ENCODE peak calls at places on chromosomes 4 and X, in seven cellular contexts. One of them, this sample, is unnamed.

GRCh38 chr4:8132400-8132799 is 26.2 kb downstream of the ABLIM2 start:
- DNase-seq in chondrocyte: no peak
- DNase-seq in heart right ventricle: peak
- DNase-seq in GM13977: no peak
- DNase-seq in mammary epithelial cell: no peak
- DNase-seq in fibroblast of the aortic adventitia: no peak
- DNase-seq in AG09319: no peak
- DNase-seq in this sample: no peak

GRCh38 chr4:124265701-124266100 is 446.8 kb downstream of the ANKRD50 start:
- DNase-seq in chondrocyte: no peak
- DNase-seq in heart right ventricle: no peak
- DNase-seq in GM13977: no peak
- DNase-seq in mammary epithelial cell: no peak
- DNase-seq in fibroblast of the aortic adventitia: peak
- DNase-seq in AG09319: no peak
- DNase-seq in this sample: no peak

GRCh38 chr4:127165971-127166370 is 466.8 kb upstream of the INTU start:
- DNase-seq in chondrocyte: no peak
- DNase-seq in heart right ventricle: no peak
- DNase-seq in GM13977: no peak
- DNase-seq in mammary epithelial cell: peak
- DNase-seq in fibroblast of the aortic adventitia: no peak
- DNase-seq in AG09319: no peak
- DNase-seq in this sample: no peak

GRCh38 chr4:71375494-71375893 is 36.7 kb downstream of the SLC4A4 start:
- DNase-seq in chondrocyte: no peak
- DNase-seq in heart right ventricle: no peak
- DNase-seq in GM13977: no peak
- DNase-seq in mammary epithelial cell: no peak
- DNase-seq in fibroblast of the aortic adventitia: no peak
- DNase-seq in AG09319: no peak
- DNase-seq in this sample: no peak

GRCh38 chr4:80071643-80072606 is 1.1 kb downstream of the ANTXR2 start:
- DNase-seq in chondrocyte: peak
- DNase-seq in heart right ventricle: peak
- DNase-seq in GM13977: peak
- DNase-seq in mammary epithelial cell: peak
- DNase-seq in fibroblast of the aortic adventitia: peak
- DNase-seq in AG09319: no peak
- DNase-seq in this sample: peak

GRCh38 chr4:116391020-116391419 is 694.4 kb downstream of the TRAM1L1 start:
- DNase-seq in chondrocyte: no peak
- DNase-seq in heart right ventricle: no peak
- DNase-seq in GM13977: no peak
- DNase-seq in mammary epithelial cell: no peak
- DNase-seq in fibroblast of the aortic adventitia: no peak
- DNase-seq in AG09319: no peak
- DNase-seq in this sample: no peak

GRCh38 chr4:174136013-174136412 is 147.5 kb downstream of the FBXO8 start:
- DNase-seq in chondrocyte: no peak
- DNase-seq in heart right ventricle: no peak
- DNase-seq in GM13977: no peak
- DNase-seq in mammary epithelial cell: no peak
- DNase-seq in fibroblast of the aortic adventitia: peak
- DNase-seq in AG09319: no peak
- DNase-seq in this sample: no peak

GRCh38 chr4:3465698-3466671 is 2.9 kb downstream of the DOK7 start:
- DNase-seq in chondrocyte: no peak
- DNase-seq in heart right ventricle: peak
- DNase-seq in GM13977: no peak
- DNase-seq in mammary epithelial cell: no peak
- DNase-seq in fibroblast of the aortic adventitia: no peak
- DNase-seq in AG09319: no peak
- DNase-seq in this sample: peak

GRCh38 chr4:52780206-52780605 is 29.0 kb upstream of the ERVMER34-1 start:
- DNase-seq in chondrocyte: no peak
- DNase-seq in heart right ventricle: no peak
- DNase-seq in GM13977: no peak
- DNase-seq in mammary epithelial cell: no peak
- DNase-seq in fibroblast of the aortic adventitia: peak
- DNase-seq in AG09319: peak
- DNase-seq in this sample: no peak

GRCh38 chr4:61740950-61741638 is 541.0 kb downstream of the ADGRL3 start:
- DNase-seq in chondrocyte: no peak
- DNase-seq in heart right ventricle: no peak
- DNase-seq in GM13977: no peak
- DNase-seq in mammary epithelial cell: no peak
- DNase-seq in fibroblast of the aortic adventitia: no peak
- DNase-seq in AG09319: no peak
- DNase-seq in this sample: no peak

GRCh38 chr4:122625156-122625555 is 4.3 kb upstream of the IL21 start:
- DNase-seq in chondrocyte: no peak
- DNase-seq in heart right ventricle: no peak
- DNase-seq in GM13977: no peak
- DNase-seq in mammary epithelial cell: no peak
- DNase-seq in fibroblast of the aortic adventitia: peak
- DNase-seq in AG09319: no peak
- DNase-seq in this sample: no peak

GRCh38 chrX:11341274-11342256 is 48.4 kb downstream of the AMELX start:
- DNase-seq in chondrocyte: no peak
- DNase-seq in heart right ventricle: peak
- DNase-seq in GM13977: peak
- DNase-seq in mammary epithelial cell: peak
- DNase-seq in fibroblast of the aortic adventitia: peak
- DNase-seq in AG09319: peak
- DNase-seq in this sample: no peak

GRCh38 chr4:59805176-59805575 is 1395.0 kb upstream of the ADGRL3 start:
- DNase-seq in chondrocyte: no peak
- DNase-seq in heart right ventricle: no peak
- DNase-seq in GM13977: no peak
- DNase-seq in mammary epithelial cell: no peak
- DNase-seq in fibroblast of the aortic adventitia: no peak
- DNase-seq in AG09319: no peak
- DNase-seq in this sample: no peak

GRCh38 chr4:93184093-93184492 is 644.5 kb upstream of the ATOH1 start:
- DNase-seq in chondrocyte: no peak
- DNase-seq in heart right ventricle: no peak
- DNase-seq in GM13977: no peak
- DNase-seq in mammary epithelial cell: no peak
- DNase-seq in fibroblast of the aortic adventitia: no peak
- DNase-seq in AG09319: no peak
- DNase-seq in this sample: no peak

GRCh38 chrX:107304141-107304540 is 97.7 kb downstream of the DNAAF6 start:
- DNase-seq in chondrocyte: no peak
- DNase-seq in heart right ventricle: no peak
- DNase-seq in GM13977: no peak
- DNase-seq in mammary epithelial cell: no peak
- DNase-seq in fibroblast of the aortic adventitia: no peak
- DNase-seq in AG09319: no peak
- DNase-seq in this sample: no peak

GRCh38 chrX:109732319-109732779 is 708 bp downstream of the ACSL4 start:
- DNase-seq in chondrocyte: no peak
- DNase-seq in heart right ventricle: no peak
- DNase-seq in GM13977: peak
- DNase-seq in mammary epithelial cell: peak
- DNase-seq in fibroblast of the aortic adventitia: peak
- DNase-seq in AG09319: no peak
- DNase-seq in this sample: no peak

GRCh38 chr4:165748321-165748720 is 124.7 kb upstream of the TLL1 start:
- DNase-seq in chondrocyte: no peak
- DNase-seq in heart right ventricle: no peak
- DNase-seq in GM13977: no peak
- DNase-seq in mammary epithelial cell: no peak
- DNase-seq in fibroblast of the aortic adventitia: no peak
- DNase-seq in AG09319: no peak
- DNase-seq in this sample: no peak

GRCh38 chrX:258291-259040 is 22.7 kb upstream of the PLCXD1 start:
- DNase-seq in chondrocyte: peak
- DNase-seq in heart right ventricle: no peak
- DNase-seq in GM13977: no peak
- DNase-seq in mammary epithelial cell: no peak
- DNase-seq in fibroblast of the aortic adventitia: no peak
- DNase-seq in AG09319: no peak
- DNase-seq in this sample: no peak

DNA sequence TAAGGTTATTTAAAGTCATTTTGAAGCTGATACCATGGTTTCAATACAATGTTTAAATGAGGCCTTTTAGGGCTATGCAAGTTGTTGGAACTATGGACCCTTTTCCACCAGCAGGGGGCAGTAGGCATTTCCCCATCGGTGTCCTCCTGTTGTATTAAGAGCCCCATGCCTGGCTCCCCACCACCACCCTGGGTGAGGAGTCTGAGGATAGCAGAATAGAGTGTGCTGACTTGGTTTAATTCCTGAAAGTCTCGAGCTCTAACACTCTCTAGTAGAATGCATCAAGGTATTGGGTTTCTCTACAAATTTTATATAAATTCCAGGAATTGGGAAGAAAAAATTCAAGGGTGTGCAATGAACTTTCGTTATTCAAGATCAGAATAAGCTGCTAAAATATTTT is 234.8 kb upstream of the JADE1 start:
- DNase-seq in chondrocyte: no peak
- DNase-seq in heart right ventricle: peak
- DNase-seq in GM13977: peak
- DNase-seq in mammary epithelial cell: peak
- DNase-seq in fibroblast of the aortic adventitia: peak
- DNase-seq in AG09319: no peak
- DNase-seq in this sample: peak
- TF ChIP-seq CTCF in chondrocyte: peak
- TF ChIP-seq CTCF in heart right ventricle: peak
- TF ChIP-seq CTCF in GM13977: peak
- TF ChIP-seq CTCF in mammary epithelial cell: peak
- TF ChIP-seq CTCF in fibroblast of the aortic adventitia: peak
- TF ChIP-seq CTCF in AG09319: peak
- TF ChIP-seq CTCF in this sample: peak

GRCh38 chr4:99200148-99200547 is 18.9 kb downstream of the ADH6 start:
- DNase-seq in chondrocyte: no peak
- DNase-seq in heart right ventricle: no peak
- DNase-seq in GM13977: no peak
- DNase-seq in mammary epithelial cell: no peak
- DNase-seq in fibroblast of the aortic adventitia: no peak
- DNase-seq in AG09319: no peak
- DNase-seq in this sample: no peak

GRCh38 chr4:99202536-99202935 is 16.5 kb downstream of the ADH6 start:
- DNase-seq in chondrocyte: no peak
- DNase-seq in heart right ventricle: no peak
- DNase-seq in GM13977: no peak
- DNase-seq in mammary epithelial cell: no peak
- DNase-seq in fibroblast of the aortic adventitia: peak
- DNase-seq in AG09319: peak
- DNase-seq in this sample: no peak

GRCh38 chr4:99202094-99202493 is 17.0 kb downstream of the ADH6 start:
- DNase-seq in chondrocyte: no peak
- DNase-seq in heart right ventricle: no peak
- DNase-seq in GM13977: no peak
- DNase-seq in mammary epithelial cell: no peak
- DNase-seq in fibroblast of the aortic adventitia: no peak
- DNase-seq in AG09319: no peak
- DNase-seq in this sample: no peak

GRCh38 chr4:99205104-99205979 is 13.7 kb downstream of the ADH6 start:
- DNase-seq in chondrocyte: no peak
- DNase-seq in heart right ventricle: no peak
- DNase-seq in GM13977: no peak
- DNase-seq in mammary epithelial cell: no peak
- DNase-seq in fibroblast of the aortic adventitia: peak
- DNase-seq in AG09319: no peak
- DNase-seq in this sample: peak

DNA sequence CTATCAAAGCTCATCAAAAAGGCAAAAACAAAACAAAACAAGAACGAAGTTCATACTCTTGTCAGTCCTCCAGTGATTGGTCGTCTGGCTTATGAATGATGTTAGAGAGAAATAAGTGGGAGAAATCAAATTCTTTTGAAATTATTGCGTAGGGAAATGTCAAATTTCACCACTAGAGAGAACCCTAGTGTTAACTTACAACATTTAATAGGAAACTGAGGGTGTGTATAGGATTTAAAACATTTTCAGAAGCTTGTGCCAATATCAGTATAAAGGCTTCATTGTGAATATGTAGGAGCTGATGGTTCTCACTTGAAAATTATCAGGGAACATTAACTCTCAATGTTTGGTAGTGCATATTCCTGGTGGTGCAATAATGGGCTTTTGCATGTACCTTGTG is 17.4 kb downstream of the ADH6 start:
- DNase-seq in chondrocyte: no peak
- DNase-seq in heart right ventricle: no peak
- DNase-seq in GM13977: no peak
- DNase-seq in mammary epithelial cell: no peak
- DNase-seq in fibroblast of the aortic adventitia: peak
- DNase-seq in AG09319: peak
- DNase-seq in this sample: no peak
- TF ChIP-seq CTCF in chondrocyte: peak
- TF ChIP-seq CTCF in heart right ventricle: no peak
- TF ChIP-seq CTCF in GM13977: no peak
- TF ChIP-seq CTCF in mammary epithelial cell: no peak
- TF ChIP-seq CTCF in fibroblast of the aortic adventitia: peak
- TF ChIP-seq CTCF in AG09319: peak
- TF ChIP-seq CTCF in this sample: no peak

GRCh38 chr4:25842229-25842840 is 20.5 kb downstream of the SEL1L3 start:
- DNase-seq in chondrocyte: no peak
- DNase-seq in heart right ventricle: no peak
- DNase-seq in GM13977: peak
- DNase-seq in mammary epithelial cell: no peak
- DNase-seq in fibroblast of the aortic adventitia: no peak
- DNase-seq in AG09319: no peak
- DNase-seq in this sample: no peak
- TF ChIP-seq CTCF in chondrocyte: peak
- TF ChIP-seq CTCF in heart right ventricle: no peak
- TF ChIP-seq CTCF in GM13977: peak
- TF ChIP-seq CTCF in mammary epithelial cell: no peak
- TF ChIP-seq CTCF in fibroblast of the aortic adventitia: no peak
- TF ChIP-seq CTCF in AG09319: no peak
- TF ChIP-seq CTCF in this sample: no peak

DNA sequence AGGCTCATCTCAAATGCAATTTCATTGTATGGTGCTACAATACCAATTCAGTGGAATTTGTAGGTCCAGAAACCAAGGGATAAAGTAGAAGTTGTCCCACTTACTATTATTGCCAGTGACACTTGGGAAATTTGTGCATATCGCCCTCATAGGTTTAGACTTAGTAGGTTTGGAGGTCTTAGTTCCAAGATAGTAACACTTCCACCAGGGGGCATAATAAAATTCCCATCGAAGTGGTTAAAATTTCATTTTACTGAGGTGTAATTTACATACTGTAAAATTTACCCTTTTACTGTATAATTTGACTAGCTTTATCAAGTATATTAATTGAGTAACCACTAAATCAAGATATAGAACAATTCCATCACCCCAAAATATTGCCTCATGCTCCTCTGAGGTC is 174.6 kb downstream of the INPP4B start:
- DNase-seq in chondrocyte: no peak
- DNase-seq in heart right ventricle: no peak
- DNase-seq in GM13977: no peak
- DNase-seq in mammary epithelial cell: no peak
- DNase-seq in fibroblast of the aortic adventitia: no peak
- DNase-seq in AG09319: no peak
- DNase-seq in this sample: no peak
- TF ChIP-seq CTCF in chondrocyte: peak
- TF ChIP-seq CTCF in heart right ventricle: no peak
- TF ChIP-seq CTCF in GM13977: no peak
- TF ChIP-seq CTCF in mammary epithelial cell: no peak
- TF ChIP-seq CTCF in fibroblast of the aortic adventitia: no peak
- TF ChIP-seq CTCF in AG09319: no peak
- TF ChIP-seq CTCF in this sample: peak

GRCh38 chr4:4765811-4766210 is 93.7 kb upstream of the MSX1 start:
- DNase-seq in chondrocyte: no peak
- DNase-seq in heart right ventricle: no peak
- DNase-seq in GM13977: no peak
- DNase-seq in mammary epithelial cell: no peak
- DNase-seq in fibroblast of the aortic adventitia: no peak
- DNase-seq in AG09319: no peak
- DNase-seq in this sample: no peak
- TF ChIP-seq CTCF in chondrocyte: no peak
- TF ChIP-seq CTCF in heart right ventricle: no peak
- TF ChIP-seq CTCF in GM13977: no peak
- TF ChIP-seq CTCF in mammary epithelial cell: no peak
- TF ChIP-seq CTCF in fibroblast of the aortic adventitia: no peak
- TF ChIP-seq CTCF in AG09319: no peak
- TF ChIP-seq CTCF in this sample: no peak

This sample was measured in nephron progenitor cell.